ENCODE peak calls at places on chromosome 21, in four cellular contexts. X is epithelial cell of prostate, Y is heart right ventricle, T is IMR-90. W is an unnamed sample.
A peak's percentile ranks its signal among the peaks of the same experiment; 100 is the strongest.

GRCh38 chr21:34599534-34600101 is 15.3 kb downstream of the RCAN1 start:
- DNase-seq in Y (no peak), X (no peak), T (no peak), W (no peak)

GRCh38 chr21:24023402-24023801 is 1583.9 kb downstream of the MRPL39 start:
- DNase-seq in Y (no peak), T (peak; percentile 22), X (no peak), W (no peak)

GRCh38 chr21:43921979-43922945 is 57.2 kb downstream of the AGPAT3 start:
- DNase-seq in X (no peak), T (peak; percentile 26), Y (no peak), W (no peak)

GRCh38 chr21:32185726-32186125 is 93.1 kb downstream of the MIS18A start:
- DNase-seq in Y (no peak), X (no peak), T (no peak), W (no peak)

GRCh38 chr21:38126677-38127271 is 130.0 kb upstream of the KCNJ15 start:
- DNase-seq in X (no peak), T (peak; percentile 33), Y (peak; percentile 34), W (peak; percentile 46)

GRCh38 chr21:41675574-41675973 is 91.3 kb downstream of the RIPK4 start:
- DNase-seq in T (no peak), Y (no peak), X (no peak), W (no peak)

GRCh38 chr21:42302794-42303193 is 12.4 kb downstream of the TFF3 start:
- DNase-seq in T (no peak), Y (no peak), X (no peak), W (no peak)

GRCh38 chr21:41943468-41944250 is 10.2 kb downstream of the C2CD2 start:
- DNase-seq in T (no peak), X (no peak), Y (no peak), W (no peak)

GRCh38 chr21:16011719-16012118 is 281.9 kb downstream of the USP25 start:
- DNase-seq in Y (no peak), X (no peak), T (no peak), W (no peak)

GRCh38 chr21:29718081-29718815 is 221.5 kb downstream of the GRIK1 start:
- DNase-seq in X (peak; percentile 87), T (peak; percentile 34), Y (no peak), W (peak; percentile 62)

GRCh38 chr21:43905726-43906455 is 40.9 kb downstream of the AGPAT3 start:
- DNase-seq in X (no peak), T (no peak), Y (no peak), W (no peak)

GRCh38 chr21:15494481-15494880 is 235.3 kb upstream of the USP25 start:
- DNase-seq in X (no peak), Y (no peak), T (no peak), W (no peak)

GRCh38 chr21:42424848-42425602 is 21.3 kb downstream of the UBASH3A start:
- DNase-seq in T (no peak), X (no peak), Y (no peak), W (no peak)

GRCh38 chr21:19908386-19908785 is 1089.8 kb upstream of the NCAM2 start:
- DNase-seq in X (no peak), Y (no peak), T (no peak), W (no peak)

GRCh38 chr21:45259206-45259795 is 28.4 kb downstream of the POFUT2 start:
- DNase-seq in Y (no peak), X (no peak), T (no peak), W (no peak)

W was measured in LHCN-M2.